ENCODE peak calls at places on chromosomes 4 and X, in nine cellular contexts. B, O, D, A, E, K, T, M and P are unnamed samples.

GRCh38 chrX:1387141-1387776 is 4.7 kb downstream of the SLC25A6 start:
- DNase-seq in B (no peak), O (no peak), D (no peak), A (no peak), E (no peak), K (no peak), T (no peak), M (no peak), P (no peak)

GRCh38 chr4:102780476-102781144 is 19.8 kb upstream of the MANBA start:
- DNase-seq in B (no peak), O (no peak), D (no peak), A (no peak), E (peak), K (peak), T (no peak), M (no peak), P (no peak)

GRCh38 chrX:71067727-71068051 is 445 bp downstream of the SNX12 start:
- DNase-seq in B (no peak), O (no peak), D (no peak), A (no peak), E (peak), K (no peak), T (no peak), M (peak), P (no peak)

GRCh38 chr4:87465739-87466366 is 43.5 kb downstream of the NUDT9 start:
- DNase-seq in B (no peak), O (no peak), D (peak), A (peak), E (peak), K (peak), T (peak), M (no peak), P (no peak)

GRCh38 chr4:106056914-106057313 is 161.6 kb downstream of the NPNT start:
- DNase-seq in B (no peak), O (no peak), D (no peak), A (no peak), E (no peak), K (no peak), T (no peak), M (no peak), P (no peak)

GRCh38 chr4:89283975-89284556 is 23.5 kb downstream of the GPRIN3 start:
- DNase-seq in B (no peak), O (no peak), D (no peak), A (no peak), E (no peak), K (no peak), T (no peak), M (no peak), P (no peak)

GRCh38 chr4:88964450-88964849 is 92.5 kb downstream of the FAM13A start:
- DNase-seq in B (no peak), O (no peak), D (peak), A (no peak), E (peak), K (no peak), T (no peak), M (no peak), P (no peak)

GRCh38 chr4:145043306-145043705 is 54.7 kb downstream of the ANAPC10 start:
- DNase-seq in B (no peak), O (no peak), D (no peak), A (no peak), E (no peak), K (no peak), T (no peak), M (no peak), P (no peak)

GRCh38 chrX:71870337-71871098 is 40.1 kb upstream of the NHSL2 start:
- DNase-seq in B (no peak), O (no peak), D (no peak), A (peak), E (peak), K (peak), T (peak), M (no peak), P (no peak)

GRCh38 chr4:22607382-22607781 is 85.4 kb upstream of the GBA3 start:
- DNase-seq in B (no peak), O (peak), D (no peak), A (peak), E (peak), K (peak), T (peak), M (no peak), P (peak)

GRCh38 chr4:27764526-27764837 is 903.8 kb downstream of the STIM2 start:
- DNase-seq in B (no peak), O (no peak), D (no peak), A (no peak), E (no peak), K (no peak), T (no peak), M (no peak), P (no peak)

GRCh38 chr4:137000432-137000831 is 531.9 kb downstream of the PCDH18 start:
- DNase-seq in B (no peak), O (no peak), D (no peak), A (no peak), E (no peak), K (no peak), T (no peak), M (no peak), P (no peak)